ENCODE peak calls at places on chromosomes 12 and 14, in four cellular contexts. T, F, L and S are unnamed samples.

GRCh38 chr12:67667276-67668073 is 18.9 kb downstream of the DYRK2 start:
- DNase-seq in T (no peak), F (no peak), L (no peak), S (peak)

GRCh38 chr12:532908-533565 is 73.3 kb downstream of the B4GALNT3 start:
- DNase-seq in T (no peak), F (no peak), L (no peak), S (peak)

GRCh38 chr14:94320243-94320642 is 2.9 kb downstream of the SERPINA6 start:
- DNase-seq in T (no peak), F (no peak), L (no peak), S (no peak)

GRCh38 chr12:68792952-68793351 is 15.0 kb upstream of the MDM2 start:
- DNase-seq in T (no peak), F (no peak), L (no peak), S (no peak)

GRCh38 chr14:39291739-39292138 is 58.0 kb downstream of the MIA2 start:
- DNase-seq in T (no peak), F (no peak), L (no peak), S (no peak)

GRCh38 chr12:103884316-103884715 is 43.3 kb upstream of the NT5DC3 start:
- DNase-seq in T (no peak), F (no peak), L (no peak), S (peak)

GRCh38 chr12:5257763-5258475 is 174.0 kb upstream of the NTF3 start:
- DNase-seq in T (no peak), F (no peak), L (no peak), S (no peak)

GRCh38 chr12:81598205-81598604 is 160.9 kb downstream of the PPFIA2 start:
- DNase-seq in T (no peak), F (no peak), L (no peak), S (no peak)

GRCh38 chr14:36997843-36998242 is 174.6 kb downstream of the SLC25A21 start:
- DNase-seq in T (no peak), F (no peak), L (no peak), S (peak)

GRCh38 chr14:96217381-96217913 is 12.8 kb downstream of the BDKRB2 start:
- DNase-seq in T (no peak), F (no peak), L (no peak), S (no peak)

GRCh38 chr12:93191461-93191860 is 186.3 kb upstream of the NUDT4 start:
- DNase-seq in T (no peak), F (no peak), L (no peak), S (no peak)

GRCh38 chr14:96224480-96225096 is 19.9 kb downstream of the BDKRB2 start:
- DNase-seq in T (no peak), F (no peak), L (no peak), S (no peak)

GRCh38 chr14:43706901-43707300 is 800.2 kb downstream of the FSCB start:
- DNase-seq in T (no peak), F (no peak), L (no peak), S (no peak)

GRCh38 chr14:44803239-44803905 is 158.4 kb downstream of the KLHL28 start:
- DNase-seq in T (no peak), F (no peak), L (no peak), S (no peak)

GRCh38 chr12:109697877-109698468 is 15.7 kb upstream of the FAM222A start:
- DNase-seq in T (no peak), F (no peak), L (no peak), S (no peak)

GRCh38 chr14:50334211-50334610 is 22.1 kb downstream of the DMAC2L start:
- DNase-seq in T (no peak), F (no peak), L (no peak), S (no peak)

GRCh38 chr14:97107760-97108159 is 310.6 kb downstream of the VRK1 start:
- DNase-seq in T (no peak), F (no peak), L (no peak), S (no peak)

GRCh38 chr12:130500835-130501330 is 163.2 kb downstream of the PIWIL1 start:
- DNase-seq in T (no peak), F (no peak), L (no peak), S (no peak)

GRCh38 chr12:104213952-104214351 is 1.6 kb upstream of the TXNRD1 start:
- DNase-seq in T (no peak), F (no peak), L (no peak), S (no peak)

GRCh38 chr14:72771561-72771960 is 122.3 kb downstream of the DPF3 start:
- DNase-seq in T (no peak), F (no peak), L (no peak), S (no peak)

GRCh38 chr14:36091096-36091495 is 85.4 kb downstream of the PTCSC3 start:
- DNase-seq in T (no peak), F (no peak), L (no peak), S (no peak)

GRCh38 chr14:45526715-45527549 is 273.9 kb upstream of the MIS18BP1 start:
- DNase-seq in T (no peak), F (no peak), L (no peak), S (peak)

GRCh38 chr12:118058881-118059644 is 1.9 kb downstream of the WSB2 start:
- DNase-seq in T (no peak), F (no peak), L (no peak), S (no peak)

GRCh38 chr14:95531473-95531872 is 3.4 kb upstream of the GLRX5 start:
- DNase-seq in T (no peak), F (no peak), L (no peak), S (no peak)

GRCh38 chr12:62865860-62866407 is 69.0 kb downstream of the PPM1H start:
- DNase-seq in T (no peak), F (no peak), L (no peak), S (no peak)

GRCh38 chr14:77582511-77582910 is 33.9 kb downstream of the SPTLC2 start:
- DNase-seq in T (no peak), F (no peak), L (no peak), S (no peak)

GRCh38 chr14:106489112-106489881 is 962.9 kb downstream of the TMEM121 start:
- DNase-seq in T (no peak), F (no peak), L (no peak), S (no peak)

GRCh38 chr12:6700646-6701051 is at the start of gene PIANP:
- DNase-seq in T (peak), F (peak), L (peak), S (peak)

GRCh38 chr12:9831720-9832119 is 4.4 kb downstream of the KLRF1 start:
- DNase-seq in T (no peak), F (no peak), L (no peak), S (no peak)

GRCh38 chr12:47757840-47758583 is 668 bp downstream of the RAPGEF3 start:
- DNase-seq in T (no peak), F (no peak), L (no peak), S (no peak)

GRCh38 chr14:55976619-55977018 is 141.6 kb upstream of the PELI2 start:
- DNase-seq in T (no peak), F (no peak), L (no peak), S (no peak)

GRCh38 chr12:51368640-51369517 is 22.3 kb downstream of the GALNT6 start:
- DNase-seq in T (no peak), F (peak), L (peak), S (no peak)

GRCh38 chr12:127125607-127126259 is 1141.2 kb upstream of the TMEM132C start:
- DNase-seq in T (no peak), F (no peak), L (peak), S (no peak)

GRCh38 chr12:70617450-70617849 is 19.8 kb downstream of the PTPRB start:
- DNase-seq in T (no peak), F (no peak), L (no peak), S (no peak)

GRCh38 chr14:76953196-76953945 is 75.1 kb downstream of the IRF2BPL start:
- DNase-seq in T (no peak), F (no peak), L (peak), S (peak)

GRCh38 chr12:110530511-110530910 is 28.4 kb downstream of the RAD9B start:
- DNase-seq in T (no peak), F (no peak), L (no peak), S (no peak)